ENCODE peak calls at places on chromosomes 3 and 15, in eight cellular contexts. C is fibroblast of pulmonary artery, L is nephron progenitor cell, N is AG09319, Z is astrocyte of the spinal cord, H is heart right ventricle, T is mesenchymal stem cell, P is B cell. K is an unnamed sample.

GRCh38 chr15:51132384-51133139 is 37.9 kb upstream of the TNFAIP8L3 start:
- DNase-seq in C (peak; percentile 98), Z (peak; percentile 97), L (peak; percentile 51), P (no peak), T (peak; percentile 88), N (peak; percentile 31), H (no peak), K (no peak)

GRCh38 chr3:136988651-136989050 is 30.9 kb downstream of the IL20RB start:
- DNase-seq in T (no peak), P (no peak), N (no peak), Z (no peak), C (no peak), H (no peak), L (no peak), K (no peak)

GRCh38 chr3:193768069-193768391 is 175.0 kb downstream of the OPA1 start:
- DNase-seq in Z (peak; percentile 29), L (no peak), H (no peak), P (no peak), T (peak; percentile 20), N (no peak), C (peak; percentile 38), K (no peak)

GRCh38 chr3:79140718-79141117 is 627.1 kb downstream of the ROBO1 start:
- DNase-seq in T (peak; percentile 60), Z (peak; percentile 34), P (no peak), C (peak; percentile 83), L (no peak), H (no peak), N (peak; percentile 0), K (no peak)

GRCh38 chr3:60555704-60556340 is 695.4 kb downstream of the FHIT start:
- DNase-seq in P (no peak), L (no peak), Z (peak; percentile 77), C (no peak), N (no peak), H (no peak), T (peak; percentile 24), K (peak; percentile 2)

GRCh38 chr15:78149805-78150751 is 916 bp downstream of the IDH3A start:
- DNase-seq in C (peak; percentile 13), P (no peak), N (no peak), L (no peak), H (no peak), T (peak; percentile 28), Z (peak; percentile 21), K (no peak)

GRCh38 chr15:71780349-71780976 is 29.9 kb upstream of the NR2E3 start:
- DNase-seq in N (peak; percentile 32), H (no peak), Z (peak; percentile 70), P (peak; percentile 51), C (peak; percentile 89), L (peak; percentile 41), T (peak; percentile 75), K (peak; percentile 52)

GRCh38 chr15:85282504-85283115 is 97.8 kb upstream of the AKAP13 start:
- DNase-seq in N (no peak), T (peak; percentile 71), P (no peak), Z (peak; percentile 48), C (peak; percentile 10), L (no peak), H (no peak), K (no peak)

GRCh38 chr3:13146643-13147143 is 73.5 kb upstream of the IQSEC1 start:
- DNase-seq in Z (no peak), L (no peak), N (no peak), P (no peak), T (no peak), H (no peak), C (no peak), K (no peak)

GRCh38 chr3:116445291-116445841 is at the start of gene LSAMP:
- DNase-seq in L (peak; percentile 62), P (no peak), Z (peak; percentile 53), N (no peak), T (peak; percentile 60), C (peak; percentile 16), H (peak; percentile 20), K (no peak)

GRCh38 chr3:42600958-42601675 is 631 bp downstream of the NKTR start:
- DNase-seq in L (no peak), N (no peak), H (no peak), C (peak; percentile 64), T (peak; percentile 79), Z (peak; percentile 64), P (no peak), K (peak; percentile 16)

GRCh38 chr3:10962481-10963036 is 30.0 kb upstream of the SLC6A1 start:
- DNase-seq in C (no peak), H (no peak), L (no peak), T (no peak), Z (no peak), N (no peak), P (no peak), K (no peak)

GRCh38 chr15:55916666-55917409 is 76.6 kb downstream of the NEDD4 start:
- DNase-seq in L (no peak), C (peak; percentile 52), N (peak; percentile 67), T (peak; percentile 70), H (no peak), P (no peak), Z (peak; percentile 85), K (peak; percentile 73)

GRCh38 chr3:141441381-141442365 is 45.2 kb upstream of the RASA2 start:
- DNase-seq in L (peak; percentile 55), N (no peak), H (peak; percentile 62), P (peak; percentile 81), C (peak; percentile 81), T (peak; percentile 73), Z (peak; percentile 86), K (no peak)

GRCh38 chr15:88636039-88636438 is 2.8 kb upstream of the ISG20 start:
- DNase-seq in P (no peak), H (no peak), C (no peak), Z (no peak), L (no peak), T (no peak), N (no peak), K (no peak)

GRCh38 chr3:141575879-141576743 is 89.3 kb downstream of the RASA2 start:
- DNase-seq in N (no peak), P (peak; percentile 15), C (peak; percentile 58), T (peak; percentile 34), L (no peak), H (no peak), Z (peak; percentile 45), K (no peak)

GRCh38 chr3:127389415-127389814 is 101.6 kb upstream of the PRR20G start:
- DNase-seq in Z (no peak), H (no peak), P (no peak), L (no peak), T (no peak), N (no peak), C (no peak), K (no peak)

GRCh38 chr3:49410844-49411549 is 779 bp downstream of the RHOA start:
- DNase-seq in P (no peak), T (peak; percentile 38), Z (peak; percentile 19), N (no peak), C (no peak), L (no peak), H (no peak), K (no peak)

GRCh38 chr15:79682285-79682684 is 214.5 kb downstream of the MTHFS start:
- DNase-seq in H (peak; percentile 34), L (no peak), N (peak; percentile 53), C (peak; percentile 84), P (no peak), T (peak; percentile 6), Z (peak; percentile 75), K (no peak)

GRCh38 chr15:66774001-66774814 is 72.2 kb downstream of the SMAD6 start:
- DNase-seq in L (peak; percentile 92), C (peak; percentile 73), H (peak; percentile 89), Z (peak; percentile 67), N (no peak), P (peak; percentile 65), T (peak; percentile 76), K (no peak)

GRCh38 chr3:66113542-66113941 is 74.8 kb upstream of the MAGI1 start:
- DNase-seq in Z (no peak), L (no peak), P (no peak), C (no peak), T (no peak), H (no peak), N (no peak), K (no peak)

GRCh38 chr15:38864827-38865604 is 300.4 kb upstream of the RASGRP1 start:
- DNase-seq in N (peak; percentile 96), L (no peak), H (no peak), Z (peak; percentile 94), P (no peak), C (peak; percentile 98), T (peak; percentile 37), K (no peak)

GRCh38 chr3:40623567-40623966 is 98.8 kb downstream of the ZNF621 start:
- DNase-seq in C (peak; percentile 2), H (no peak), T (no peak), N (no peak), Z (peak; percentile 14), P (peak; percentile 91), L (no peak), K (no peak)

GRCh38 chr15:80140909-80141308 is 11.9 kb upstream of the FAH start:
- DNase-seq in T (no peak), N (no peak), H (no peak), Z (no peak), C (no peak), P (no peak), L (no peak), K (no peak)

GRCh38 chr3:127065561-127066270 is 82.8 kb downstream of the PLXNA1 start:
- DNase-seq in H (no peak), T (no peak), P (no peak), L (no peak), C (no peak), N (no peak), Z (peak; percentile 8), K (no peak)

GRCh38 chr3:186021673-186022362 is 84.0 kb upstream of the TRA2B start:
- DNase-seq in T (peak; percentile 92), P (no peak), C (peak; percentile 80), Z (peak; percentile 92), H (no peak), N (peak; percentile 80), L (no peak), K (peak; percentile 85)

GRCh38 chr15:92468987-92469386 is 75.3 kb downstream of the ST8SIA2 start:
- DNase-seq in C (no peak), H (no peak), P (no peak), T (no peak), N (no peak), L (no peak), Z (no peak), K (no peak)

GRCh38 chr3:30810617-30811016 is 83.8 kb downstream of the GADL1 start:
- DNase-seq in N (no peak), L (no peak), Z (no peak), P (no peak), T (no peak), C (no peak), H (peak; percentile 16), K (no peak)

GRCh38 chr3:43638594-43639447 is 17.0 kb upstream of the ANO10 start:
- DNase-seq in C (no peak), Z (no peak), T (no peak), H (no peak), P (peak; percentile 13), N (no peak), L (no peak), K (no peak)

GRCh38 chr3:13501056-13501455 is 20.9 kb downstream of the HDAC11 start:
- DNase-seq in H (no peak), P (no peak), Z (no peak), N (no peak), T (no peak), L (no peak), C (no peak), K (no peak)

GRCh38 chr15:68698708-68699107 is 119.9 kb downstream of the CORO2B start:
- DNase-seq in N (no peak), L (no peak), H (no peak), P (no peak), C (no peak), T (no peak), Z (no peak), K (no peak)

GRCh38 chr3:59327324-59327939 is 277.6 kb upstream of the CFAP20DC start:
- DNase-seq in C (peak; percentile 45), P (no peak), T (peak; percentile 51), N (no peak), L (no peak), H (no peak), Z (peak; percentile 78), K (no peak)

K was measured in HFF-Myc.